ENCODE peak calls at places on chromosomes 5 and 9, in eight cellular contexts. D, B, K, Y, T, M, U and J are unnamed samples.

GRCh38 chr5:126394211-126394828 is 28.9 kb upstream of the GRAMD2B start:
- DNase-seq in D (no peak), B (no peak), K (no peak), Y (no peak), T (no peak), M (no peak), U (no peak), J (no peak)

GRCh38 chr9:97895695-97896332 is 26.5 kb downstream of the TRMO start:
- DNase-seq in D (peak; percentile 23), B (peak; percentile 83), K (peak; percentile 22), Y (no peak), T (no peak), M (peak; percentile 25), U (no peak), J (peak; percentile 74)

GRCh38 chr5:14879985-14880589 is 8.5 kb upstream of the ANKH start:
- DNase-seq in D (no peak), B (no peak), K (no peak), Y (no peak), T (no peak), M (peak; percentile 65), U (no peak), J (no peak)

GRCh38 chr5:98170994-98171393 is 602.5 kb upstream of the RGMB start:
- DNase-seq in D (no peak), B (peak; percentile 15), K (no peak), Y (no peak), T (no peak), M (no peak), U (no peak), J (no peak)

GRCh38 chr9:137458194-137459146 is 664 bp downstream of the NSMF start:
- DNase-seq in D (no peak), B (peak; percentile 45), K (no peak), Y (peak; percentile 84), T (no peak), M (no peak), U (no peak), J (no peak)

GRCh38 chr9:78903581-78903980 is 606.7 kb downstream of the PSAT1 start:
- DNase-seq in D (no peak), B (no peak), K (no peak), Y (no peak), T (no peak), M (no peak), U (no peak), J (no peak)

GRCh38 chr9:115157245-115157674 is 39.3 kb upstream of the TNC start:
- DNase-seq in D (peak; percentile 49), B (no peak), K (no peak), Y (no peak), T (no peak), M (no peak), U (no peak), J (no peak)

GRCh38 chr5:89827960-89828359 is 581.6 kb downstream of the CETN3 start:
- DNase-seq in D (no peak), B (no peak), K (no peak), Y (no peak), T (no peak), M (no peak), U (no peak), J (no peak)

GRCh38 chr9:93198117-93198838 is 14.3 kb downstream of the WNK2 start:
- DNase-seq in D (no peak), B (no peak), K (no peak), Y (no peak), T (no peak), M (no peak), U (no peak), J (no peak)

GRCh38 chr9:33139421-33140228 is 27.5 kb downstream of the B4GALT1 start:
- DNase-seq in D (no peak), B (no peak), K (no peak), Y (no peak), T (no peak), M (peak; percentile 88), U (no peak), J (peak; percentile 72)

GRCh38 chr9:120702075-120702474 is 12.2 kb downstream of the MEGF9 start:
- DNase-seq in D (no peak), B (no peak), K (no peak), Y (no peak), T (no peak), M (peak; percentile 54), U (no peak), J (no peak)

GRCh38 chr5:10288600-10289213 is 19.0 kb downstream of the CMBL start:
- DNase-seq in D (no peak), B (no peak), K (no peak), Y (no peak), T (no peak), M (no peak), U (no peak), J (no peak)

GRCh38 chr5:129459485-129460120 is 495 bp upstream of the ADAMTS19 start:
- DNase-seq in D (no peak), B (peak; percentile 86), K (no peak), Y (peak; percentile 44), T (no peak), M (no peak), U (no peak), J (no peak)

GRCh38 chr5:151250346-151251000 is 2.5 kb upstream of the GM2A start:
- DNase-seq in D (no peak), B (no peak), K (no peak), Y (no peak), T (no peak), M (peak; percentile 43), U (no peak), J (no peak)

GRCh38 chr5:36202521-36202961 is 39.2 kb downstream of the NADK2 start:
- DNase-seq in D (no peak), B (no peak), K (no peak), Y (no peak), T (no peak), M (no peak), U (no peak), J (no peak)

GRCh38 chr5:108681079-108681921 is 66.4 kb upstream of the FER start:
- DNase-seq in D (peak; percentile 51), B (peak; percentile 82), K (peak; percentile 35), Y (peak; percentile 62), T (peak; percentile 63), M (peak; percentile 50), U (peak; percentile 67), J (peak; percentile 7)

GRCh38 chr9:98365227-98365669 is 109.8 kb upstream of the TBC1D2 start:
- DNase-seq in D (peak; percentile 41), B (peak; percentile 64), K (peak; percentile 52), Y (no peak), T (no peak), M (peak; percentile 9), U (no peak), J (no peak)

GRCh38 chr9:99090366-99091130 is 14.4 kb upstream of the TGFBR1 start:
- DNase-seq in D (no peak), B (no peak), K (no peak), Y (no peak), T (no peak), M (no peak), U (no peak), J (no peak)

GRCh38 chr9:136618578-136619547 is 43.9 kb upstream of the EGFL7 start:
- DNase-seq in D (no peak), B (no peak), K (no peak), Y (no peak), T (no peak), M (no peak), U (no peak), J (peak; percentile 84)

GRCh38 chr9:108476574-108476973 is 379.2 kb downstream of the ACTL7B start:
- DNase-seq in D (no peak), B (no peak), K (no peak), Y (no peak), T (no peak), M (no peak), U (no peak), J (no peak)

GRCh38 chr5:33479321-33479720 is 38.6 kb downstream of the TARS1 start:
- DNase-seq in D (no peak), B (no peak), K (no peak), Y (no peak), T (no peak), M (no peak), U (no peak), J (no peak)

GRCh38 chr9:132795511-132796303 is 82.4 kb downstream of the AK8 start:
- DNase-seq in D (no peak), B (no peak), K (no peak), Y (no peak), T (no peak), M (no peak), U (no peak), J (no peak)

GRCh38 chr9:132794730-132795380 is 83.2 kb downstream of the AK8 start:
- DNase-seq in D (no peak), B (peak; percentile 25), K (no peak), Y (no peak), T (no peak), M (no peak), U (no peak), J (no peak)

GRCh38 chr9:132798817-132799790 is 79.0 kb downstream of the AK8 start:
- DNase-seq in D (no peak), B (peak; percentile 30), K (peak; percentile 82), Y (peak; percentile 89), T (no peak), M (peak; percentile 27), U (no peak), J (no peak)

GRCh38 chr9:132800038-132800648 is 77.9 kb downstream of the AK8 start:
- DNase-seq in D (peak; percentile 60), B (peak; percentile 92), K (peak; percentile 65), Y (peak; percentile 85), T (peak; percentile 35), M (peak; percentile 54), U (no peak), J (peak; percentile 61)

GRCh38 chr9:132797861-132798659 is 80.0 kb downstream of the AK8 start:
- DNase-seq in D (no peak), B (no peak), K (no peak), Y (peak; percentile 30), T (no peak), M (no peak), U (no peak), J (no peak)
- TF ChIP-seq REST in D (no peak), B (no peak), K (no peak), Y (no peak), T (no peak), M (no peak), U (no peak), J (no peak)

DNA sequence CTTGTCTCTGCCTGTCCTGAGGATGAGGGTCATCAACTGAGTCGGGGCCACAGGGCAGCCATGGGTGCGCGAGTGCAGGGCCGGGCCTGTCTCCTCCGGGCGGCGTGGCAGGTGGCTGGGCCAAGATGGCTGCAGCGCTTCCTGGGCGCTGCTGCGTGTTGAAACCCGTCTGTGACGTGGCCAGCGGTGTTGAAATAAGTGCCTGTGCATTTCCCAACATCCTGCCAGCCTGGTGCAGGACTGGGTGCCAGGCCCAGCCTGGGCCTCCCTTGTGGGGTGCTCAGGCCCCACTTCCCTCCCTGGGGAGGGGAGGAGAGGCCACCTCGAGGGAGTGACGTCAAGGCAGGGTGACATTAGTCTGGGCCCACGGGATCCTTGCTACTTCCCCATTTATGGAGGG is 45.5 kb downstream of the RXRA start:
- DNase-seq in D (no peak), B (no peak), K (no peak), Y (no peak), T (no peak), M (no peak), U (no peak), J (peak; percentile 99)
- TF ChIP-seq POLR2AphosphoS5 in D (no peak), B (no peak), K (no peak), Y (no peak), T (no peak), M (no peak), U (no peak), J (peak; percentile 99)

GRCh38 chr9:91185193-91185886 is 176.4 kb downstream of the AUH start:
- DNase-seq in D (no peak), B (no peak), K (no peak), Y (no peak), T (no peak), M (peak; percentile 38), U (no peak), J (no peak)
- TF ChIP-seq REST in D (no peak), B (no peak), K (no peak), Y (no peak), T (no peak), M (no peak), U (no peak), J (no peak)

GRCh38 chr9:83965350-83966208 is 14.4 kb downstream of the HNRNPK start:
- DNase-seq in D (no peak), B (peak; percentile 34), K (no peak), Y (peak; percentile 26), T (no peak), M (peak; percentile 73), U (no peak), J (no peak)
- TF ChIP-seq POLR2AphosphoS5 in D (peak; percentile 32), B (peak; percentile 24), K (peak; percentile 63), Y (peak; percentile 63), T (peak; percentile 20), M (no peak), U (peak; percentile 77), J (peak; percentile 55)